ENCODE peak calls at places on chromosomes 4 and X, in nine cellular contexts. U is occipital lobe; N is left colon; V is skeletal muscle cell; J is SW480; L is activated CD4-positive, alpha-beta T cell treated with anti-CD3 and anti-CD28 coated beads, Interleukin-2, amount 50 U/mL, for 4 hours; W is A549; S is WTC11; K is adipocyte. I is an unnamed sample.

GRCh38 chrX:77740376-77740905 is 45.6 kb downstream of the ATRX start:
- DNase-seq in N (no peak), V (no peak), U (no peak), L (no peak), S (no peak), W (no peak), J (no peak), K (no peak), I (no peak)

GRCh38 chr4:1413221-1413663 is 7.0 kb upstream of the NKX1-1 start:
- DNase-seq in S (no peak), W (no peak), L (no peak), U (no peak), V (no peak), N (no peak), K (no peak), J (no peak), I (no peak)

GRCh38 chr4:76709454-76709853 is 188.5 kb downstream of the SOWAHB start:
- DNase-seq in K (peak), J (no peak), W (no peak), V (no peak), L (no peak), S (no peak), N (no peak), U (no peak), I (no peak)

GRCh38 chr4:178602833-178603232 is 1160.6 kb upstream of the AGA start:
- DNase-seq in U (no peak), W (no peak), S (no peak), L (no peak), K (peak), J (no peak), V (no peak), N (no peak), I (no peak)

GRCh38 chr4:116233971-116234370 is 851.4 kb downstream of the TRAM1L1 start:
- DNase-seq in W (no peak), V (no peak), S (no peak), N (no peak), L (no peak), U (no peak), K (no peak), J (no peak), I (no peak)

GRCh38 chr4:150302553-150302952 is 224.3 kb downstream of the DCLK2 start:
- DNase-seq in U (no peak), S (no peak), V (peak), L (peak), J (peak), K (peak), N (no peak), W (peak), I (peak)

GRCh38 chr4:52054254-52054653 is 3.1 kb downstream of the SPATA18 start:
- DNase-seq in J (no peak), L (no peak), S (no peak), N (no peak), V (no peak), W (no peak), U (no peak), K (no peak), I (no peak)

GRCh38 chrX:22237479-22237878 is 35.2 kb upstream of the CBLL2 start:
- DNase-seq in N (no peak), K (peak), L (no peak), J (no peak), S (no peak), V (no peak), U (no peak), W (no peak), I (no peak)

GRCh38 chr4:56307423-56307822 is 79.9 kb downstream of the AASDH start:
- DNase-seq in K (peak), S (no peak), V (no peak), J (no peak), W (peak), N (no peak), L (no peak), U (no peak), I (no peak)

GRCh38 chr4:687048-687974 is 1.6 kb downstream of the SLC49A3 start:
- DNase-seq in V (peak), L (no peak), W (peak), S (no peak), K (peak), N (peak), J (peak), U (no peak), I (peak)

GRCh38 chr4:111404673-111405072 is 740.6 kb upstream of the FAM241A start:
- DNase-seq in J (no peak), V (no peak), S (no peak), K (no peak), L (no peak), U (no peak), N (no peak), W (no peak), I (no peak)

GRCh38 chr4:109301691-109302365 is 630 bp downstream of the COL25A1 start:
- DNase-seq in K (peak), J (no peak), N (no peak), L (no peak), U (no peak), W (no peak), V (no peak), S (peak), I (no peak)

GRCh38 chr4:86924805-86925204 is 10.0 kb upstream of the AFF1 start:
- DNase-seq in U (no peak), J (no peak), V (peak), S (no peak), K (peak), N (no peak), W (peak), L (no peak), I (no peak)

GRCh38 chr4:88791274-88791673 is 93.6 kb upstream of the NAP1L5 start:
- DNase-seq in J (peak), N (no peak), U (no peak), L (no peak), V (peak), W (peak), K (peak), S (no peak), I (no peak)

GRCh38 chrX:154526901-154527675 is 11.1 kb upstream of the FAM3A start:
- DNase-seq in N (peak), L (peak), W (peak), U (peak), K (peak), J (peak), S (peak), V (no peak), I (peak)

GRCh38 chr4:78721739-78722138 is 54.4 kb upstream of the BMP2K start:
- DNase-seq in W (no peak), K (no peak), L (no peak), N (no peak), V (no peak), S (no peak), U (no peak), J (no peak), I (no peak)

GRCh38 chr4:102055805-102056204 is 265.3 kb downstream of the BANK1 start:
- DNase-seq in V (no peak), J (no peak), N (no peak), L (no peak), S (no peak), K (no peak), U (no peak), W (no peak), I (no peak)

GRCh38 chr4:102196221-102196620 is 149.1 kb downstream of the SLC39A8 start:
- DNase-seq in N (no peak), S (no peak), L (no peak), U (no peak), J (no peak), K (peak), V (no peak), W (no peak), I (no peak)

GRCh38 chrX:43707812-43708548 is 51.9 kb downstream of the MAOA start:
- DNase-seq in J (no peak), V (no peak), K (peak), W (no peak), N (peak), U (no peak), S (no peak), L (no peak), I (no peak)

GRCh38 chr4:157574606-157575005 is 354.1 kb downstream of the GRIA2 start:
- DNase-seq in N (no peak), U (no peak), S (no peak), K (no peak), V (no peak), J (no peak), W (no peak), L (no peak), I (no peak)

GRCh38 chr4:8556341-8557150 is 23.6 kb upstream of the GPR78 start:
- DNase-seq in J (no peak), W (no peak), U (no peak), S (no peak), V (no peak), K (peak), N (no peak), L (no peak), I (no peak)

GRCh38 chrX:6904178-6904577 is 243.3 kb upstream of the STS start:
- DNase-seq in J (no peak), L (no peak), U (no peak), W (no peak), S (no peak), V (no peak), N (no peak), K (no peak), I (no peak)

GRCh38 chr4:67723949-67724348 is 23.0 kb upstream of the UBA6 start:
- DNase-seq in N (no peak), V (no peak), J (no peak), W (no peak), U (no peak), K (no peak), S (peak), L (no peak), I (no peak)

GRCh38 chr4:38670939-38671593 is 7.1 kb downstream of the KLF3 start:
- DNase-seq in N (peak), K (no peak), U (no peak), W (no peak), V (no peak), S (no peak), J (no peak), L (no peak), I (no peak)

GRCh38 chr4:153518637-153519384 is 52.7 kb downstream of the TMEM131L start:
- DNase-seq in W (no peak), V (no peak), L (no peak), K (peak), J (no peak), S (no peak), N (no peak), U (no peak), I (peak)

GRCh38 chr4:173794662-173795061 is 264.6 kb upstream of the HAND2 start:
- DNase-seq in K (peak), L (no peak), U (no peak), J (no peak), S (no peak), W (no peak), N (no peak), V (no peak), I (no peak)

GRCh38 chr4:45442466-45442865 is 681.4 kb downstream of the GABRG1 start:
- DNase-seq in S (no peak), N (no peak), W (peak), V (no peak), U (no peak), J (no peak), K (no peak), L (no peak), I (no peak)

GRCh38 chr4:3530663-3531254 is 1.5 kb downstream of the LRPAP1 start:
- DNase-seq in V (no peak), J (no peak), N (no peak), S (no peak), K (no peak), L (no peak), W (no peak), U (no peak), I (no peak)

GRCh38 chr4:83855044-83855443 is 319.1 kb downstream of the GPAT3 start:
- DNase-seq in J (peak), K (peak), U (no peak), L (no peak), W (peak), V (peak), N (no peak), S (no peak), I (peak)

GRCh38 chr4:87505862-87506261 is 23.3 kb downstream of the SPARCL1 start:
- DNase-seq in K (no peak), L (no peak), U (no peak), V (no peak), N (no peak), S (peak), J (no peak), W (no peak), I (no peak)

GRCh38 chr4:11165052-11165451 is 263.6 kb downstream of the HS3ST1 start:
- DNase-seq in K (no peak), S (no peak), N (no peak), L (no peak), W (no peak), V (no peak), J (no peak), U (no peak), I (no peak)

GRCh38 chrX:55839480-55839879 is 121.9 kb downstream of the RRAGB start:
- DNase-seq in N (peak), U (no peak), V (no peak), J (peak), L (no peak), W (peak), K (no peak), S (peak), I (no peak)

GRCh38 chr4:107153228-107153627 is 117.1 kb upstream of the DKK2 start:
- DNase-seq in N (peak), V (no peak), U (no peak), J (no peak), K (no peak), W (peak), S (peak), L (no peak), I (no peak)

GRCh38 chr4:173522160-173522873 is 7.7 kb downstream of the HAND2 start:
- DNase-seq in N (peak), V (peak), U (no peak), J (no peak), L (no peak), W (no peak), S (peak), K (peak), I (no peak)

GRCh38 chrX:86981326-86981890 is 536.2 kb upstream of the KLHL4 start:
- DNase-seq in N (no peak), S (peak), L (no peak), J (no peak), W (no peak), U (no peak), V (no peak), K (no peak), I (no peak)

GRCh38 chrX:147228153-147228552 is 413.6 kb upstream of the CXorf51A start:
- DNase-seq in K (no peak), W (no peak), S (no peak), U (no peak), J (no peak), V (no peak), L (no peak), N (no peak), I (no peak)